ENCODE peak calls at places on chromosome 13, in ten cellular contexts. E is vagina, H is tibial nerve, G is AG04450, M is HCT116, L is heart left ventricle, P is cardiac muscle cell, B is IMR-90, D is fibroblast of lung, O is heart right ventricle. S is an unnamed sample.

GRCh38 chr13:29551214-29551613 is 44.3 kb downstream of the SLC7A1 start:
- DNase-seq in E (no peak), H (no peak), G (no peak), M (no peak), L (no peak), P (no peak), B (no peak), D (no peak), O (no peak), S (no peak)

GRCh38 chr13:41465215-41465907 is 8.0 kb downstream of the RGCC start:
- DNase-seq in E (no peak), H (no peak), G (peak), M (no peak), L (peak), P (peak), B (peak), D (peak), O (peak), S (peak)

GRCh38 chr13:36261976-36262375 is 35.6 kb downstream of the CCDC169 start:
- DNase-seq in E (no peak), H (peak), G (no peak), M (no peak), L (no peak), P (peak), B (no peak), D (no peak), O (no peak), S (no peak)

GRCh38 chr13:40438999-40439797 is 227.2 kb downstream of the FOXO1 start:
- DNase-seq in E (no peak), H (peak), G (no peak), M (no peak), L (no peak), P (peak), B (no peak), D (peak), O (peak), S (no peak)

GRCh38 chr13:100163375-100163774 is 74.5 kb downstream of the PCCA start:
- DNase-seq in E (no peak), H (no peak), G (no peak), M (no peak), L (no peak), P (no peak), B (peak), D (no peak), O (no peak), S (no peak)

GRCh38 chr13:110813646-110814624 is 100.4 kb downstream of the ING1 start:
- DNase-seq in E (peak), H (no peak), G (no peak), M (no peak), L (no peak), P (no peak), B (no peak), D (no peak), O (no peak), S (no peak)

GRCh38 chr13:24931450-24932217 is 164.3 kb upstream of the PABPC3 start:
- DNase-seq in E (no peak), H (no peak), G (no peak), M (no peak), L (no peak), P (no peak), B (no peak), D (no peak), O (no peak), S (no peak)

GRCh38 chr13:44244288-44244687 is 129.3 kb upstream of the SERP2 start:
- DNase-seq in E (no peak), H (no peak), G (no peak), M (peak), L (no peak), P (peak), B (peak), D (peak), O (no peak), S (no peak)

GRCh38 chr13:102825921-102826706 is 19.7 kb upstream of the ERCC5 start:
- DNase-seq in E (no peak), H (no peak), G (peak), M (no peak), L (no peak), P (peak), B (peak), D (peak), O (no peak), S (peak)

GRCh38 chr13:46134961-46135522 is 30.2 kb upstream of the CPB2 start:
- DNase-seq in E (no peak), H (no peak), G (no peak), M (peak), L (no peak), P (no peak), B (peak), D (peak), O (no peak), S (peak)

DNA sequence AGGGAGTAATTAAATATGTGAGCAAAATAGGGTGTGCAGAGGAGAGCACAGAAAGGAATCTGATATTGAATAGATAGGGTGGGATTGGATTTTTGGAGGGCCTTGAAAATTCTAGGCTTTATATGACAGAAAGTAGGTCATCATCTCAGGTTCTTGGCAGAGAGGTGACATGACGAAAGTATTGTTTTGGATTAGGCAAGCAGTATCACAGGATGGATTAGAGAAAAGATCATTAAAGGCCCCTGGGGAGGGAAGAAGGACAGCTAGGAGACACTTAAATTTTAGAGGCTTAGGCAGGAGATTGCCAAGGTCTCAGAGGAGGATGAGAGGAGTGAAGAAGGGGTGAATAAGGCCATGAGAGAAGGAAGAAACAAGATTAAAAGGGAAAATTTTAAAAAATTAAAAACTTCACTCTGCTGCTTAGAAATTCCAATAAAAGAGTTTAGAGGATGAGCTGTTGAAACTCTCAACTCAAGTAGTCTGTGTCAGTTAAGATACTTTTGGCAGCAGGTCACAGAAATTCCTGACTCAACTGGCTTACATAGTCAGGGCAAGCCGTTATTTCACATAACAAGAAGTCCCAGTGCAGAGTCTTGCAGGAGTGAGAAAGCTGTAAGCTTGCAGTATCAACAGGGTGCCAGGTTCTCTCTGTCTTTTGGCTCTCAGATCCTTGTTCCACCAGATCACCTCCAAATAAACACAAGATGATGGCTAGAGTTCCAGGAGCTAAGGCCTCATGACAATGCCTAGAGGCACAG is 8.8 kb downstream of the GPC6 start:
- DNase-seq in E (no peak), H (no peak), G (no peak), M (no peak), L (no peak), P (peak), B (peak), D (peak), O (no peak), S (no peak)
- H3K4me3 ChIP-seq in E (no peak), H (no peak), G (no peak), M (no peak), L (no peak), P (no peak), B (no peak), D (no peak), O (no peak), S (no peak)

GRCh38 chr13:27261376-27261775 is 9.3 kb upstream of the RASL11A start:
- DNase-seq in E (no peak), H (no peak), G (no peak), M (no peak), L (no peak), P (no peak), B (no peak), D (no peak), O (no peak), S (no peak)

GRCh38 chr13:27257233-27257568 is 5.8 kb downstream of the RPL21 start:
- DNase-seq in E (no peak), H (no peak), G (no peak), M (no peak), L (no peak), P (no peak), B (no peak), D (no peak), O (no peak), S (no peak)

GRCh38 chr13:27257648-27258253 is 6.4 kb downstream of the RPL21 start:
- DNase-seq in E (no peak), H (no peak), G (no peak), M (no peak), L (no peak), P (no peak), B (no peak), D (no peak), O (no peak), S (no peak)

GRCh38 chr13:27258637-27259377 is 7.4 kb downstream of the RPL21 start:
- DNase-seq in E (no peak), H (no peak), G (no peak), M (no peak), L (no peak), P (no peak), B (no peak), D (no peak), O (no peak), S (no peak)

GRCh38 chr13:27259831-27260230 is 8.5 kb downstream of the RPL21 start:
- DNase-seq in E (no peak), H (no peak), G (no peak), M (no peak), L (no peak), P (no peak), B (no peak), D (no peak), O (no peak), S (peak)
- H3K4me3 ChIP-seq in E (no peak), H (no peak), G (no peak), M (no peak), L (no peak), P (no peak), B (no peak), D (no peak), O (no peak), S (no peak)

GRCh38 chr13:33250594-33250993 is 35.0 kb downstream of the STARD13 start:
- DNase-seq in E (no peak), H (no peak), G (no peak), M (no peak), L (no peak), P (no peak), B (peak), D (peak), O (no peak), S (no peak)

GRCh38 chr13:33249066-33249465 is 36.5 kb downstream of the STARD13 start:
- DNase-seq in E (no peak), H (no peak), G (no peak), M (peak), L (no peak), P (peak), B (peak), D (peak), O (no peak), S (no peak)

GRCh38 chr13:33252103-33252502 is 33.5 kb downstream of the STARD13 start:
- DNase-seq in E (no peak), H (no peak), G (no peak), M (no peak), L (peak), P (no peak), B (no peak), D (no peak), O (peak), S (no peak)

GRCh38 chr13:33249894-33250293 is 35.7 kb downstream of the STARD13 start:
- DNase-seq in E (no peak), H (no peak), G (no peak), M (no peak), L (no peak), P (no peak), B (no peak), D (no peak), O (no peak), S (no peak)

DNA sequence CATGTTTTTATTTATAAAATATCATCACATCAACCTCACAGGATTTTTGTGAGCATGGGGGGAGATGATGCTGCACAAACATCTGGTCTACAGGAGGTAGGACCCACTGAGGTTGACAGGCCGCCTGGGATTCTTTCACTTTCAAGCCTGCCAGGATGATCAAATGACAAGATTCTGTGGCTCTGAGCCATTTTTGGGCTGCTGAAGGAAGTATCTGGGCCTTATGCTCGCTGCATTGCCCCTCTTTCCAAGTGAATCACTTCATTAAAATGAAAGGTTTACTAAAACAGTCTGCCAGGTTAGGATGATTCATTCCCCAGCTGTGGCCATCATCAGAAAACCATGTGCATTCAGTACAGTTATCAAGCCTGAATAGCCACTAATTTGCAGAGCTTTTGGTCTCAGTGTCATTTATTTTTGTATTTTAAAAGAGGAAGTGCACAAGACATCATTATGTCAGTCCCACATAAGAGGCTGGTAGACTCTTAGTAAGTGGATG is 34.4 kb downstream of the STARD13 start:
- DNase-seq in E (no peak), H (no peak), G (peak), M (peak), L (peak), P (peak), B (peak), D (peak), O (peak), S (peak)
- H3K4me3 ChIP-seq in E (no peak), H (no peak), G (no peak), M (no peak), L (no peak), P (no peak), B (no peak), D (no peak), O (no peak), S (no peak)

GRCh38 chr13:113447596-113447995 is 5.7 kb downstream of the ADPRHL1 start:
- DNase-seq in E (no peak), H (no peak), G (no peak), M (no peak), L (no peak), P (no peak), B (no peak), D (no peak), O (no peak), S (no peak)

GRCh38 chr13:113446488-113446854 is 6.8 kb downstream of the ADPRHL1 start:
- DNase-seq in E (no peak), H (no peak), G (no peak), M (no peak), L (no peak), P (no peak), B (no peak), D (no peak), O (no peak), S (no peak)

GRCh38 chr13:113449693-113450347 is 3.5 kb downstream of the ADPRHL1 start:
- DNase-seq in E (no peak), H (no peak), G (no peak), M (no peak), L (no peak), P (no peak), B (no peak), D (no peak), O (no peak), S (no peak)

GRCh38 chr13:113448545-113448884 is 4.8 kb downstream of the ADPRHL1 start:
- DNase-seq in E (no peak), H (no peak), G (no peak), M (peak), L (no peak), P (no peak), B (no peak), D (no peak), O (peak), S (no peak)

GRCh38 chr13:113448885-113449692 is 4.2 kb downstream of the ADPRHL1 start:
- DNase-seq in E (no peak), H (peak), G (no peak), M (peak), L (no peak), P (no peak), B (no peak), D (no peak), O (peak), S (peak)
- H3K4me3 ChIP-seq in E (peak), H (peak), G (no peak), M (peak), L (peak), P (no peak), B (no peak), D (peak), O (peak), S (peak)

S was measured in HFF-Myc.